ENCODE peak calls at places on chromosomes 4 and X, in six cellular contexts. N is tibial nerve, L is AG04449, Y is stomach, X is GM12865, W is sigmoid colon. Q is an unnamed sample.

GRCh38 chr4:157824006-157824405 is 348.8 kb downstream of the GASK1B start:
- DNase-seq in X (no peak), W (no peak), L (no peak), Y (no peak), N (no peak), Q (no peak)

GRCh38 chr4:66357316-66357715 is 687.0 kb upstream of the EPHA5 start:
- DNase-seq in X (no peak), Y (no peak), L (no peak), W (no peak), N (no peak), Q (peak)

GRCh38 chr4:99722662-99723061 is 65.0 kb upstream of the C4orf54 start:
- DNase-seq in W (no peak), Y (no peak), L (no peak), X (no peak), N (no peak), Q (no peak)

GRCh38 chrX:45843518-45843917 is 642.8 kb upstream of the DIPK2B start:
- DNase-seq in L (no peak), Y (no peak), W (no peak), X (peak), N (no peak), Q (no peak)

GRCh38 chrX:102138064-102138463 is 4.2 kb downstream of the TCEAL6 start:
- DNase-seq in Y (no peak), W (no peak), N (no peak), L (no peak), X (no peak), Q (no peak)

GRCh38 chr4:125620066-125620850 is 305.5 kb downstream of the FAT4 start:
- DNase-seq in W (no peak), L (no peak), N (no peak), Y (no peak), X (no peak), Q (peak)

GRCh38 chr4:152255437-152255836 is 280.5 kb downstream of the FBXW7 start:
- DNase-seq in W (no peak), N (no peak), Y (no peak), L (no peak), X (peak), Q (no peak)

GRCh38 chr4:122326908-122327307 is 51.9 kb upstream of the ADAD1 start:
- DNase-seq in L (no peak), N (no peak), W (no peak), X (no peak), Y (no peak), Q (no peak)

GRCh38 chr4:186676531-186677158 is 47.0 kb downstream of the FAT1 start:
- DNase-seq in L (peak), N (no peak), X (no peak), Y (no peak), W (no peak), Q (peak)

GRCh38 chrX:111444881-111445280 is 32.9 kb upstream of the DCX start:
- DNase-seq in L (no peak), W (no peak), Y (no peak), N (no peak), X (no peak), Q (peak)

GRCh38 chr4:106019771-106020170 is 124.5 kb downstream of the NPNT start:
- DNase-seq in W (no peak), N (no peak), L (peak), X (no peak), Y (no peak), Q (peak)

GRCh38 chr4:189787216-189788031 is 153.2 kb upstream of the FRG1 start:
- DNase-seq in L (no peak), X (no peak), Y (no peak), N (no peak), W (no peak), Q (no peak)

GRCh38 chr4:169665039-169665732 is 44.8 kb downstream of the CLCN3 start:
- DNase-seq in L (no peak), X (no peak), W (no peak), N (no peak), Y (no peak), Q (no peak)

GRCh38 chrX:136202889-136203288 is 48.3 kb downstream of the MAP7D3 start:
- DNase-seq in X (no peak), Y (no peak), N (no peak), W (no peak), L (no peak), Q (peak)

GRCh38 chrX:152640039-152640818 is 2.5 kb downstream of the GABRQ start:
- DNase-seq in X (no peak), W (no peak), Y (no peak), L (no peak), N (no peak), Q (peak)

GRCh38 chr4:101269682-101270081 is 77.6 kb downstream of the PPP3CA start:
- DNase-seq in Y (no peak), W (no peak), N (no peak), L (no peak), X (no peak), Q (no peak)

GRCh38 chr4:172762902-172763301 is 405.7 kb upstream of the GALNT7 start:
- DNase-seq in X (no peak), N (no peak), L (no peak), W (no peak), Y (no peak), Q (no peak)

GRCh38 chrX:149074429-149074828 is 430.7 kb downstream of the IDS start:
- DNase-seq in W (no peak), X (peak), L (no peak), Y (no peak), N (peak), Q (peak)

GRCh38 chrX:41384041-41384705 is 50.2 kb downstream of the DDX3X start:
- DNase-seq in N (peak), W (peak), L (peak), X (no peak), Y (peak), Q (peak)

GRCh38 chr4:140092094-140092820 is 61.7 kb downstream of the MAML3 start:
- DNase-seq in Y (peak), N (no peak), W (no peak), L (no peak), X (no peak), Q (no peak)

GRCh38 chr4:101961144-101961543 is 170.6 kb downstream of the BANK1 start:
- DNase-seq in N (no peak), Y (no peak), X (no peak), W (no peak), L (no peak), Q (no peak)

GRCh38 chr4:108433832-108434231 is 186.5 kb upstream of the RPL34 start:
- DNase-seq in L (no peak), Y (no peak), X (no peak), N (no peak), W (no peak), Q (peak)

GRCh38 chrX:17082831-17083230 is 136.4 kb downstream of the REPS2 start:
- DNase-seq in N (no peak), Y (no peak), X (peak), L (no peak), W (no peak), Q (no peak)

GRCh38 chrX:1614927-1615326 is at the start of gene ASMT:
- DNase-seq in L (no peak), N (no peak), W (no peak), Y (no peak), X (no peak), Q (no peak)

GRCh38 chr4:4803904-4804296 is 55.6 kb upstream of the MSX1 start:
- DNase-seq in L (no peak), Y (no peak), N (no peak), X (no peak), W (no peak), Q (no peak)

GRCh38 chr4:188714907-188715306 is 575.7 kb downstream of the TRIML1 start:
- DNase-seq in W (no peak), Y (no peak), L (peak), X (no peak), N (no peak), Q (peak)

GRCh38 chrX:84340981-84341380 is 153.0 kb upstream of the RPS6KA6 start:
- DNase-seq in Y (no peak), W (no peak), N (no peak), L (no peak), X (no peak), Q (peak)

GRCh38 chr4:127586922-127587571 is 45.7 kb upstream of the INTU start:
- DNase-seq in X (peak), N (no peak), Y (no peak), W (no peak), L (no peak), Q (peak)

GRCh38 chr4:70365479-70365878 is 4.9 kb downstream of the SMR3A start:
- DNase-seq in Y (no peak), N (no peak), L (no peak), X (peak), W (no peak), Q (no peak)

GRCh38 chr4:43987331-43987944 is 461.2 kb downstream of the KCTD8 start:
- DNase-seq in W (no peak), N (no peak), L (no peak), Y (no peak), X (no peak), Q (no peak)

GRCh38 chrX:1581132-1581531 is 10.3 kb upstream of the AKAP17A start:
- DNase-seq in X (peak), Y (peak), N (no peak), W (no peak), L (no peak), Q (peak)

GRCh38 chr4:158169931-158170690 is 2.7 kb downstream of the GASK1B start:
- DNase-seq in X (no peak), Y (no peak), N (no peak), W (no peak), L (no peak), Q (peak)

GRCh38 chrX:129318375-129318774 is 204.9 kb downstream of the SMARCA1 start:
- DNase-seq in L (no peak), Y (no peak), W (no peak), N (no peak), X (peak), Q (peak)

GRCh38 chr4:61245321-61245720 is 45.2 kb downstream of the ADGRL3 start:
- DNase-seq in N (no peak), L (no peak), Y (no peak), X (no peak), W (no peak), Q (no peak)

GRCh38 chr4:27684501-27685077 is 823.9 kb downstream of the STIM2 start:
- DNase-seq in Y (peak), L (no peak), N (peak), X (peak), W (peak), Q (peak)

GRCh38 chr4:42566835-42567234 is 90.1 kb downstream of the ATP8A1 start:
- DNase-seq in X (no peak), N (no peak), W (no peak), L (no peak), Y (no peak), Q (no peak)

GRCh38 chr4:108045687-108046024 is 56.0 kb downstream of the HADH start:
- DNase-seq in N (no peak), L (no peak), W (no peak), X (no peak), Y (peak), Q (no peak)

DNA sequence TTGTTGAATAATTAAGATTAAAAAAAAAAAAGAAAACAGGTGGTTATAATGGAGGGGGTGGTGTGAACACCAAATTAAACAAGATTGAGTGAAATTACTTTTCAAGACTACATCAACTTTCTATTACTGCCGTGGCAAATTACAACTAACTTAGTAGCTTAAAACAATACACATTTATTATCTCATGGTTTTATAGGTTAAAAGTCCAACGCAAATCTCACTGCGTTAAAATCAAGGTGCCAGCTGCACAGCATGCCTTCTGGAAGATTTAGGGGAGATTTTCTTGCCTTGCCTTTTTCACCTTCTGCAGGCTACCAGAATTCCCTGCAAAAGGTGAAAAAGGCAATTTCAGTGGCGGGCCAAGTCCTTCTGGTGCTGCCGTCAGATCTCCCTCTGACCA is 58.5 kb downstream of the ATXN3L start:
- DNase-seq in L (no peak), X (no peak), N (no peak), W (no peak), Y (no peak), Q (no peak)
- H3K4me3 ChIP-seq in L (no peak), X (no peak), N (no peak), W (no peak), Y (no peak), Q (no peak)

DNA sequence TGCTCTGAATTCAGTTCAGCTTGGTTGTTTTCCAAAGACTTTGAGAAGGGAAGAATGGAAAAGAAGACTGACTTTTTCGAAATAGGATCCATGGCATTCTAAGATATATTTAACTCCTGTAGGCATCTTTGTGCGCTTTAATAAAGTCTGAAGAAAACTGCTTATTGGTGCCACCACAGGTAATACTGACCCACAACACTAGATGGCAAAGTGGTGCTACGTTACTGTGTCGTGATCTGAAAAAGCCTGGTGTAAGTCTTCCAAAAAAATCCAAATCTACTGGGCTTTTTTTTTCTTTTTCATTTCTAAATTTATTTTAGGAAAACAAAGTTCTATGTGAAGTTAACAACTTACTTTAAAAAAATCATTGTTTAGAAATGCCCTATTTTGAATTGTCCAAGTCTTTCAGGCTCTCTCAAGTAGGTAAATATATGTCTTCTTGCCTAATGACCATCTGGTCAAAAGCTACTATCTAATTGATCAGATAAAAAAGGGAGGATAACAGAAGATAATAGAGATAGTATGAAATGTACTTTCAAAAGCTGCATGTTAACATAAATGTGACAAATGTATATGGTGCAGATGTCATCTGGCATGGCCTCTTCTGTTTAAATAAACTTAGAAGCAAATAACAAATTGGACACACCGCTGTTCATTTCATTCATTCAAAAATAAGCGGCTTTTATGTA is 47.0 kb upstream of the MID1IP1 start:
- DNase-seq in L (no peak), X (peak), W (no peak), Y (no peak), N (no peak), Q (peak)
- TF ChIP-seq CTCF in L (peak), X (peak), W (peak), Y (no peak), N (peak), Q (peak)

GRCh38 chr4:74097161-74097560 is 1.8 kb downstream of the CXCL2 start:
- DNase-seq in Y (no peak), X (no peak), W (no peak), N (no peak), L (no peak), Q (no peak)
- H3K4me3 ChIP-seq in Y (peak), X (no peak), W (no peak), N (no peak), L (no peak), Q (peak)

DNA sequence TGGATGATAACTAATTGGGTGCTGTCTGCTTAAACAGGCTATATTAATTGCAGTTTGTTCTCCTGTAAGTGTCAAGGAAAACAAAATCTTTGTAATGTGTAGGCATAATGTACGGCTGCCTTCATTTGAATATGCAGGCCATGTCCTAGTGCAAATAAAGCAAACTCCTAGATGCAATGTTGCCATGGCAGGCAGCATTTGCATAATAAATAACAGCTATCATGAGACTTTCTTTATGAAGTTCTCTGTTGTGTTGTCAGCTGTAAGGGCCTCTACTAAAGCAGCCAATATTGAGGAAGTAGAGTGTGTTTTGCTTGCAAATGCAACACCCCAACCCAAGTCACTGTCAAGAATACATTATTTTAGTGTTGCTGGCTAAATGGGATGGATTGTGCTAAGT is 416.9 kb downstream of the ZIC3 start:
- DNase-seq in W (no peak), X (no peak), L (no peak), N (no peak), Y (no peak), Q (no peak)
- TF ChIP-seq CTCF in W (no peak), X (no peak), L (no peak), N (no peak), Y (no peak), Q (no peak)

GRCh38 chr4:148076964-148077363 is 345.1 kb downstream of the ARHGAP10 start:
- DNase-seq in N (no peak), W (no peak), Y (no peak), X (no peak), L (no peak), Q (peak)

GRCh38 chr4:148081267-148081666 is 349.4 kb downstream of the ARHGAP10 start:
- DNase-seq in W (no peak), Y (no peak), L (no peak), N (no peak), X (no peak), Q (no peak)

GRCh38 chr4:148079945-148080344 is 348.1 kb downstream of the ARHGAP10 start:
- DNase-seq in X (no peak), L (no peak), N (no peak), W (no peak), Y (no peak), Q (no peak)

DNA sequence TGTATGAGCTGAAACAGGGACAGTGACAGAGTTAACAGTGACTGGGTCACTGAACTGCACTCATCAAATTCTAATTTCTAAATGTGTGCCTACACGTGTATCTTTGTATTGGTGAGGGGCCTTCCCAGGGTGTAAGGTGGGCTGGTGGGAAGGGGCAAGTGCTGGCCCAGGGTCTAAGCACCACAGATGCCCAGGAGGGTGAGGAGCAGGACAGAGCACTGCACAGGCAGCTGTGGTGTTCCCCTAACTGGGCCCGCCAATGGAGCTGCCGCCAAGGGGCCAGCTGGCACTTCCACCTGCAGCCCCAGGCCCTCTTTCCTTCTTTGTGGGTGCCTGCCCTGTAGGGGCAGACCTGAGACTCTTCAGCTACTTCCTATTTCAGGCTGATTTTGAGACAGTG is 349.9 kb downstream of the ARHGAP10 start:
- DNase-seq in W (no peak), Y (no peak), L (no peak), N (no peak), X (no peak), Q (no peak)
- H3K4me3 ChIP-seq in W (no peak), Y (no peak), L (no peak), N (no peak), X (no peak), Q (no peak)

GRCh38 chr4:81527115-81527514 is 55.4 kb upstream of the RASGEF1B start:
- DNase-seq in W (no peak), N (no peak), L (no peak), Y (no peak), X (no peak), Q (no peak)
- TF ChIP-seq CTCF in W (no peak), N (no peak), L (no peak), Y (no peak), X (no peak), Q (no peak)

Q was measured in fibroblast of villous mesenchyme.